ENCODE peak calls at places on chromosomes 13 and 19, in six cellular contexts. A is AG08396, I is ascending aorta, O is Ammon's horn, C is heart right ventricle, J is type B pancreatic cell. K is an unnamed sample.

GRCh38 chr19:5150902-5151741 is 182.2 kb downstream of the KDM4B start:
- DNase-seq in A (no peak), I (no peak), O (no peak), C (peak), J (peak), K (no peak)

GRCh38 chr19:5292843-5293606 is 47.6 kb downstream of the PTPRS start:
- DNase-seq in A (peak), I (no peak), O (peak), C (peak), J (peak), K (no peak)

GRCh38 chr13:91598655-91599054 is 200.2 kb downstream of the GPC5 start:
- DNase-seq in A (no peak), I (no peak), O (no peak), C (no peak), J (no peak), K (no peak)

GRCh38 chr13:98142427-98143156 is at the start of gene FARP1:
- DNase-seq in A (peak), I (no peak), O (peak), C (peak), J (peak), K (peak)

GRCh38 chr13:36418022-36418805 is 14.1 kb upstream of the CCNA1 start:
- DNase-seq in A (no peak), I (no peak), O (no peak), C (no peak), J (no peak), K (no peak)

GRCh38 chr19:52689804-52690394 is 44.9 kb downstream of the ZNF611 start:
- DNase-seq in A (no peak), I (no peak), O (peak), C (peak), J (peak), K (peak)

GRCh38 chr13:20141238-20142018 is 19.4 kb downstream of the GJA3 start:
- DNase-seq in A (no peak), I (no peak), O (no peak), C (peak), J (peak), K (no peak)

GRCh38 chr19:1549332-1549945 is 18.7 kb downstream of the MEX3D start:
- DNase-seq in A (no peak), I (no peak), O (no peak), C (no peak), J (no peak), K (no peak)

GRCh38 chr19:49924004-49924880 is 4.8 kb upstream of the ATF5 start:
- DNase-seq in A (no peak), I (no peak), O (no peak), C (no peak), J (no peak), K (no peak)

GRCh38 chr19:16435238-16435911 is 36.4 kb downstream of the EPS15L1 start:
- DNase-seq in A (peak), I (no peak), O (peak), C (no peak), J (no peak), K (no peak)

GRCh38 chr19:7692417-7693088 is 9.4 kb downstream of the FCER2 start:
- DNase-seq in A (no peak), I (no peak), O (no peak), C (no peak), J (no peak), K (no peak)

GRCh38 chr13:75704194-75704941 is 68.2 kb downstream of the LMO7 start:
- DNase-seq in A (peak), I (no peak), O (no peak), C (no peak), J (no peak), K (no peak)

GRCh38 chr13:37595162-37595561 is 3.4 kb downstream of the POSTN start:
- DNase-seq in A (no peak), I (no peak), O (no peak), C (no peak), J (no peak), K (no peak)

GRCh38 chr13:21837841-21838551 is 167.1 kb downstream of the FGF9 start:
- DNase-seq in A (peak), I (no peak), O (no peak), C (no peak), J (no peak), K (no peak)